ENCODE peak calls at places on chromosome 9, in eight cellular contexts. R is psoas muscle, A is sigmoid colon, D is cardiac muscle cell, S is omental fat pad, W is progenitor cell of endocrine pancreas, N is body of pancreas, B is left ventricle myocardium inferior. U is an unnamed sample.

GRCh38 chr9:89954229-89954628 is 349.4 kb downstream of the GADD45G start:
- DNase-seq in R (no peak), A (no peak), D (no peak), S (no peak), W (no peak), N (no peak), B (no peak), U (no peak)

GRCh38 chr9:81002920-81003319 is 686.4 kb downstream of the TLE1 start:
- DNase-seq in R (no peak), A (no peak), D (no peak), S (no peak), W (no peak), N (no peak), B (no peak), U (no peak)

GRCh38 chr9:109779711-109780452 is at the start of gene PALM2AKAP2:
- DNase-seq in R (peak; percentile 74), A (peak; percentile 77), D (peak; percentile 91), S (no peak), W (peak; percentile 52), N (peak; percentile 22), B (peak; percentile 78), U (peak; percentile 84)

GRCh38 chr9:33137781-33138264 is 29.3 kb downstream of the B4GALT1 start:
- DNase-seq in R (no peak), A (peak; percentile 50), D (no peak), S (no peak), W (no peak), N (no peak), B (no peak), U (no peak)

GRCh38 chr9:100449420-100449819 is 22.5 kb downstream of the MSANTD3 start:
- DNase-seq in R (no peak), A (no peak), D (no peak), S (no peak), W (no peak), N (no peak), B (no peak), U (no peak)

GRCh38 chr9:134373953-134374300 is 47.7 kb downstream of the RXRA start:
- DNase-seq in R (no peak), A (no peak), D (no peak), S (no peak), W (no peak), N (no peak), B (no peak), U (no peak)

GRCh38 chr9:110047955-110048472 is 159.9 kb downstream of the C9orf152 start:
- DNase-seq in R (peak; percentile 20), A (no peak), D (peak; percentile 60), S (no peak), W (peak; percentile 15), N (no peak), B (peak; percentile 21), U (peak; percentile 52)

GRCh38 chr9:19552693-19553092 is 143.9 kb downstream of the ACER2 start:
- DNase-seq in R (no peak), A (no peak), D (no peak), S (no peak), W (no peak), N (no peak), B (no peak), U (no peak)

GRCh38 chr9:22529426-22530199 is 83.0 kb downstream of the DMRTA1 start:
- DNase-seq in R (no peak), A (no peak), D (no peak), S (no peak), W (no peak), N (no peak), B (no peak), U (no peak)

GRCh38 chr9:36486933-36487481 is 85.7 kb upstream of the MELK start:
- DNase-seq in R (peak; percentile 61), A (peak; percentile 76), D (no peak), S (peak; percentile 29), W (peak; percentile 46), N (peak; percentile 62), B (peak; percentile 58), U (peak; percentile 65)

GRCh38 chr9:129558063-129558550 is 62.8 kb downstream of the C9orf50 start:
- DNase-seq in R (no peak), A (no peak), D (no peak), S (no peak), W (no peak), N (no peak), B (no peak), U (peak; percentile 44)

GRCh38 chr9:108374606-108375005 is 481.2 kb downstream of the ACTL7B start:
- DNase-seq in R (no peak), A (no peak), D (no peak), S (no peak), W (no peak), N (no peak), B (no peak), U (no peak)

GRCh38 chr9:121350993-121351561 is 19.0 kb downstream of the STOM start:
- DNase-seq in R (peak; percentile 56), A (peak; percentile 86), D (peak; percentile 34), S (peak; percentile 49), W (no peak), N (peak; percentile 61), B (peak; percentile 57), U (no peak)

GRCh38 chr9:97284798-97285197 is 22.7 kb upstream of the CCDC180 start:
- DNase-seq in R (no peak), A (no peak), D (no peak), S (no peak), W (no peak), N (no peak), B (no peak), U (no peak)

GRCh38 chr9:78123808-78124207 is 92.2 kb upstream of the GNAQ start:
- DNase-seq in R (no peak), A (no peak), D (no peak), S (no peak), W (no peak), N (no peak), B (no peak), U (no peak)

GRCh38 chr9:78118742-78119473 is 87.3 kb upstream of the GNAQ start:
- DNase-seq in R (no peak), A (no peak), D (no peak), S (no peak), W (no peak), N (no peak), B (no peak), U (no peak)

GRCh38 chr9:78122631-78123030 is 91.0 kb upstream of the GNAQ start:
- DNase-seq in R (no peak), A (no peak), D (no peak), S (no peak), W (no peak), N (no peak), B (no peak), U (no peak)

GRCh38 chr9:78121488-78121887 is 89.9 kb upstream of the GNAQ start:
- DNase-seq in R (peak; percentile 53), A (peak; percentile 64), D (peak; percentile 76), S (peak; percentile 41), W (peak; percentile 22), N (peak; percentile 70), B (peak; percentile 45), U (peak; percentile 65)
- TF ChIP-seq CTCF in R (peak; percentile 47), A (peak; percentile 33), D (peak; percentile 81), S (no peak), W (peak; percentile 80), N (peak; percentile 65), B (peak; percentile 60), U (peak; percentile 80)

GRCh38 chr9:126599047-126599650 is 14.6 kb upstream of the LMX1B start:
- DNase-seq in R (no peak), A (no peak), D (no peak), S (no peak), W (no peak), N (no peak), B (no peak), U (no peak)
- TF ChIP-seq CTCF in R (no peak), A (no peak), D (no peak), S (no peak), W (peak; percentile 42), N (no peak), B (no peak), U (peak; percentile 38)

GRCh38 chr9:3647652-3648051 is 121.9 kb upstream of the RFX3 start:
- DNase-seq in R (no peak), A (no peak), D (no peak), S (no peak), W (no peak), N (no peak), B (no peak), U (no peak)
- TF ChIP-seq CTCF in R (no peak), A (no peak), D (no peak), S (no peak), W (no peak), N (no peak), B (no peak), U (no peak)

GRCh38 chr9:112822618-112823017 is 68.1 kb downstream of the SLC46A2 start:
- DNase-seq in R (no peak), A (no peak), D (no peak), S (no peak), W (no peak), N (no peak), B (no peak), U (no peak)

GRCh38 chr9:112823257-112823656 is 67.4 kb downstream of the SLC46A2 start:
- DNase-seq in R (no peak), A (no peak), D (no peak), S (no peak), W (no peak), N (no peak), B (no peak), U (no peak)

GRCh38 chr9:112820886-112821285 is 69.8 kb downstream of the SLC46A2 start:
- DNase-seq in R (no peak), A (no peak), D (no peak), S (no peak), W (no peak), N (no peak), B (no peak), U (no peak)

GRCh38 chr9:112815868-112816267 is 65.3 kb downstream of the SNX30 start:
- DNase-seq in R (no peak), A (no peak), D (no peak), S (no peak), W (no peak), N (no peak), B (no peak), U (no peak)

GRCh38 chr9:112819635-112820496 is 69.3 kb downstream of the SNX30 start:
- DNase-seq in R (peak; percentile 52), A (no peak), D (peak; percentile 87), S (no peak), W (no peak), N (peak; percentile 35), B (peak; percentile 39), U (peak; percentile 36)
- TF ChIP-seq CTCF in R (peak; percentile 77), A (peak; percentile 63), D (peak; percentile 66), S (no peak), W (peak; percentile 73), N (peak; percentile 58), B (peak; percentile 78), U (peak; percentile 75)

DNA sequence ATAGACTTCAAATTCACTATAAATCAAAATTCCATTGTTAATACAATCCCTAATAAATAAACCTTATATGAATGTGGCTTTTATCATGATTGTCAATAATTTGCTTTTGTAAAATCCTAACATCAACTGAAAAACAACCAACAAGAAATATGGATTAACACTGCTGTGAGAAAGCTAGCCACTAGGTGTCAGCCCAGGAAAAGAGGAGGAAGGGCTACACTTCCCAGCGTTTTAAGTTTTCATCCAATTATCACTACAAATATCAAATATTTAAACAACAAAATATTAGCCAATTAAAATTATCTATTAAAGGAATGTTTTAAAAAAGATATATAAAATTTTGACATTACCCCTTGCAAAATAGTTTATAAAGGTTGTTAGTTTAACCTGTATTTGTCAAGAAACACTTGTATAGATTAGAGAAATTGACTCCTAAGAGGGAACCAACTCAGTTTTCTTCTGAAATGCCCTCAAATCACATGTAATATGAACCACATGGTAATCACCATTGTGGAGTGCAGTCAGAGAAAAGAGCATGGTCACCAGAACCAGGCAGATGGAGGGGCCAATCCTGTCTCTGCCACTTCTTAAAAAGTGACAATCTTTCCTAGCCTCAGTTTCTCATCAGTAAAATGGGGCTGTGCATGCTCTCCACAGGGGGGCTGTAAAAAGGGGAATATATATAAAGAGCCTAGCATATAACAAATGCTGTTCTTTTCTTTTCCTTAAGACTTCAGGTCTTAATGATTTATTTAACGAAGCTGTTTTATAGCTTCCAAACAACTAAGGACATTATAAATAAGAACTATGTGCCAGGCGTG is 188.2 kb downstream of the CRB2 start:
- DNase-seq in R (no peak), A (no peak), D (peak; percentile 48), S (no peak), W (no peak), N (peak; percentile 16), B (no peak), U (peak; percentile 41)
- TF ChIP-seq CTCF in R (peak; percentile 84), A (peak; percentile 71), D (peak; percentile 85), S (no peak), W (peak; percentile 97), N (peak; percentile 74), B (peak; percentile 90), U (peak; percentile 93)

U was measured in nephron progenitor cell.